ENCODE peak calls at places on chromosome 10, in five cellular contexts. Y, M, R, P and S are unnamed samples.

GRCh38 chr10:69337312-69338132 is 59.2 kb downstream of the HK1 start:
- DNase-seq in Y (no peak), M (no peak), R (no peak), P (no peak), S (no peak)

GRCh38 chr10:5611899-5612680 is 54.3 kb downstream of the ASB13 start:
- DNase-seq in Y (no peak), M (no peak), R (no peak), P (no peak), S (no peak)

GRCh38 chr10:96238889-96239624 is 32.3 kb downstream of the BLNK start:
- DNase-seq in Y (no peak), M (no peak), R (no peak), P (no peak), S (no peak)

GRCh38 chr10:94049911-94050310 is 56.2 kb downstream of the PLCE1 start:
- DNase-seq in Y (no peak), M (no peak), R (no peak), P (no peak), S (no peak)

GRCh38 chr10:15725603-15726002 is 5.9 kb upstream of the ITGA8 start:
- DNase-seq in Y (no peak), M (peak; percentile 37), R (peak; percentile 44), P (no peak), S (peak; percentile 12)

GRCh38 chr10:133342942-133343341 is 4.2 kb upstream of the PRAP1 start:
- DNase-seq in Y (no peak), M (no peak), R (no peak), P (no peak), S (no peak)

GRCh38 chr10:77131214-77131613 is 506.4 kb downstream of the KCNMA1 start:
- DNase-seq in Y (no peak), M (peak; percentile 66), R (no peak), P (no peak), S (no peak)

GRCh38 chr10:53430974-53431373 is 658.4 kb upstream of the MBL2 start:
- DNase-seq in Y (no peak), M (no peak), R (no peak), P (no peak), S (no peak)

GRCh38 chr10:71964669-71965515 is 697 bp downstream of the CHST3 start:
- DNase-seq in Y (peak; percentile 66), M (no peak), R (peak; percentile 40), P (peak; percentile 92), S (peak; percentile 44)

GRCh38 chr10:110456523-110457091 is 41.1 kb upstream of the DUSP5 start:
- DNase-seq in Y (no peak), M (no peak), R (no peak), P (peak; percentile 11), S (no peak)

GRCh38 chr10:132716691-132717490 is 69.1 kb downstream of the NKX6-2 start:
- DNase-seq in Y (peak; percentile 12), M (no peak), R (no peak), P (peak; percentile 62), S (no peak)

GRCh38 chr10:69742928-69743602 is 58.6 kb upstream of the COL13A1 start:
- DNase-seq in Y (no peak), M (no peak), R (no peak), P (no peak), S (peak; percentile 33)

GRCh38 chr10:94314913-94315545 is 47.7 kb downstream of the NOC3L start:
- DNase-seq in Y (no peak), M (no peak), R (no peak), P (no peak), S (no peak)

GRCh38 chr10:30398788-30399187 is 35.2 kb upstream of the MAP3K8 start:
- DNase-seq in Y (no peak), M (no peak), R (no peak), P (no peak), S (no peak)

GRCh38 chr10:43960477-43960876 is 311.8 kb upstream of the ZNF32 start:
- DNase-seq in Y (no peak), M (peak; percentile 75), R (no peak), P (no peak), S (no peak)

GRCh38 chr10:49518982-49519578 is 19.8 kb downstream of the ERCC6 start:
- DNase-seq in Y (no peak), M (no peak), R (peak; percentile 59), P (no peak), S (no peak)

GRCh38 chr10:98309366-98310355 is 41.7 kb upstream of the LOXL4 start:
- DNase-seq in Y (peak; percentile 77), M (no peak), R (peak; percentile 89), P (peak; percentile 86), S (peak; percentile 66)

GRCh38 chr10:71433983-71434744 is 37.4 kb downstream of the CDH23 start:
- DNase-seq in Y (no peak), M (no peak), R (no peak), P (no peak), S (no peak)

GRCh38 chr10:53403688-53404087 is 631.1 kb upstream of the MBL2 start:
- DNase-seq in Y (no peak), M (no peak), R (no peak), P (peak; percentile 59), S (peak; percentile 14)

GRCh38 chr10:80504897-80505465 is 32.7 kb upstream of the SH2D4B start:
- DNase-seq in Y (no peak), M (no peak), R (no peak), P (no peak), S (peak; percentile 36)

GRCh38 chr10:100825946-100826660 is 80.7 kb downstream of the PAX2 start:
- DNase-seq in Y (no peak), M (no peak), R (no peak), P (peak; percentile 35), S (no peak)

GRCh38 chr10:130648807-130649206 is 512.6 kb downstream of the GLRX3 start:
- DNase-seq in Y (no peak), M (peak; percentile 42), R (no peak), P (no peak), S (no peak)

GRCh38 chr10:61024801-61025201 is 80.8 kb upstream of the RHOBTB1 start:
- DNase-seq in Y (no peak), M (no peak), R (peak; percentile 31), P (no peak), S (no peak)

GRCh38 chr10:109405338-109405737 is 518.0 kb downstream of the XPNPEP1 start:
- DNase-seq in Y (no peak), M (no peak), R (no peak), P (no peak), S (no peak)

GRCh38 chr10:80356563-80356999 is at the start of the genes DYDC1 and DYDC2:
- DNase-seq in Y (peak; percentile 57), M (no peak), R (no peak), P (peak; percentile 65), S (peak; percentile 25)

GRCh38 chr10:119634219-119634544 is 17.0 kb upstream of the BAG3 start:
- DNase-seq in Y (no peak), M (no peak), R (no peak), P (peak; percentile 75), S (no peak)

GRCh38 chr10:114635797-114636550 is 22.1 kb downstream of the ABLIM1 start:
- DNase-seq in Y (no peak), M (no peak), R (no peak), P (no peak), S (peak; percentile 47)
- TF ChIP-seq EP300 in Y (no peak), M (no peak), R (no peak), P (no peak), S (no peak)

DNA sequence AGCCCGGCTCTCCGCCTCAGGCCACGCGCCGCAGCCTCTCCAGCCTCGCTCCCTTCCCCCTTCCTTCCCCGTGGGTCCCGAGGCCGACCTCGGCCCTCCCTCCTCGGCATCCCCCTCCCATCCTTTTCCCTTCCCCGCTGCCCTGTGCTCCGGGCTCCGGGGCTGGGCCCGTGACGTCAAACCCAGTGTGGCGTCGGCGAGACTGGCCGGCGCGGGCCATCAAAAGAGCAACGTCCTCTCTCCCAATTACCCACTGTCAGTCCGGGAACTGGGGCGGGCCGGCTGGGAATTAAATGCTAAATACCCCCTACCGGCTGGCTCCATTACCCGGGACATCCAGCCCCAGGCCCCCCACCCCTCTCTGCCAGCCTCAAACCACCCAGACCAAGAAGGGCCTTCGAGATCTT is 2.6 kb upstream of the GATA3 start:
- DNase-seq in Y (no peak), M (no peak), R (no peak), P (no peak), S (no peak)
- TF ChIP-seq EP300 in Y (no peak), M (no peak), R (no peak), P (no peak), S (no peak)

GRCh38 chr10:88858493-88858892 is 6.8 kb upstream of the ANKRD22 start:
- DNase-seq in Y (no peak), M (no peak), R (no peak), P (no peak), S (no peak)
- TF ChIP-seq EP300 in Y (no peak), M (no peak), R (no peak), P (no peak), S (no peak)

GRCh38 chr10:3220853-3221252 is 48.3 kb upstream of the PITRM1 start:
- DNase-seq in Y (no peak), M (no peak), R (no peak), P (no peak), S (no peak)
- TF ChIP-seq EP300 in Y (no peak), M (no peak), R (no peak), P (no peak), S (no peak)

DNA sequence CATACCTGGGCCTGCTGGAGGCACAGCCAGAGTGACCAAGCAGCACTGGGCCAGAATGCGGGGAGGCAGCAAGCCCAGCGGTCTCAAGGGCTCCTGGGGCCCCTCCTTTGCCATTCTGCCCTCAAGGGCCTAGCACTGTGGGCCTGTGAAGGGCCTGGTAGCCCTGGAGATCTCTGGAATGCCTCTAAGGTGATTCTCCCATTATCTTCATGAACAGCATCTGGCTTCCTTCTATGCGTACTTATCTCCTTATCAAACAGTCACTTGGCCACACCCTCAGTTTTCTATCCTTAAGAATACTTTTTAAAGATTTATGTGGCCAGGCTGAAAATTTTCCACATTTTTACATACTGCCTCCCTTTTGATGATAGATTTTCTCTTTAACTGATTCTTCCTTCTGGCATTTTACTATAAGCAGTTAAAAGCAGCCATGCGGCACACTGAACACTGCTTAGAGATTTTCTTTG is 67.5 kb upstream of the CCNY start:
- DNase-seq in Y (no peak), M (no peak), R (no peak), P (no peak), S (no peak)
- TF ChIP-seq EP300 in Y (no peak), M (no peak), R (no peak), P (no peak), S (no peak)